ENCODE peak calls at places on chromosomes 13 and 19, in four cellular contexts. A is kidney epithelial cell, H is NCI-H1436 treated with DMSO at 0.1 percent for 48 hours, M is AG10803. L is an unnamed sample.

GRCh38 chr19:5031231-5032100 is 62.6 kb downstream of the KDM4B start:
- DNase-seq in A (peak), H (no peak), M (peak), L (no peak)

GRCh38 chr13:97116754-97117153 is 105.4 kb upstream of the MBNL2 start:
- DNase-seq in A (no peak), H (no peak), M (peak), L (no peak)

GRCh38 chr19:29672933-29673336 is 7.7 kb downstream of the PLEKHF1 start:
- DNase-seq in A (no peak), H (no peak), M (no peak), L (no peak)

GRCh38 chr19:3034194-3034844 is 5.2 kb upstream of the TLE2 start:
- DNase-seq in A (no peak), H (no peak), M (peak), L (no peak)

GRCh38 chr13:18964942-18965341 is 216.7 kb downstream of the TUBA3C start:
- DNase-seq in A (no peak), H (no peak), M (no peak), L (no peak)

GRCh38 chr13:113129921-113130750 is 7.5 kb downstream of the F10 start:
- DNase-seq in A (no peak), H (no peak), M (no peak), L (no peak)

GRCh38 chr19:41911889-41912731 is 16.1 kb downstream of the ERFL start:
- DNase-seq in A (no peak), H (no peak), M (no peak), L (no peak)

GRCh38 chr13:25137624-25137892 is 34.5 kb downstream of the AMER2 start:
- DNase-seq in A (no peak), H (no peak), M (no peak), L (no peak)

GRCh38 chr13:99847318-99847750 is 124.2 kb downstream of the ZIC5 start:
- DNase-seq in A (no peak), H (no peak), M (no peak), L (peak)

GRCh38 chr19:54420383-54421168 is 5.3 kb downstream of the TTYH1 start:
- DNase-seq in A (no peak), H (no peak), M (no peak), L (no peak)

GRCh38 chr19:5012688-5013457 is 44.0 kb downstream of the KDM4B start:
- DNase-seq in A (no peak), H (no peak), M (no peak), L (no peak)

GRCh38 chr13:43880451-43880850 is 747 bp downstream of the LACC1 start:
- DNase-seq in A (no peak), H (no peak), M (no peak), L (no peak)

GRCh38 chr19:14361824-14362223 is 19.4 kb upstream of the ADGRE5 start:
- DNase-seq in A (no peak), H (no peak), M (no peak), L (no peak)

GRCh38 chr13:82976499-82976898 is 905.8 kb downstream of the SLITRK1 start:
- DNase-seq in A (no peak), H (no peak), M (no peak), L (no peak)

GRCh38 chr19:35712910-35713845 is 4.6 kb upstream of the KMT2B start:
- DNase-seq in A (no peak), H (no peak), M (no peak), L (no peak)

GRCh38 chr19:48868196-48868886 is at the start of gene PLEKHA4:
- DNase-seq in A (no peak), H (no peak), M (peak), L (no peak)

GRCh38 chr13:99087954-99088491 is 110.2 kb upstream of the DOCK9 start:
- DNase-seq in A (no peak), H (peak), M (no peak), L (peak)

GRCh38 chr13:82115391-82115790 is 1766.9 kb downstream of the SLITRK1 start:
- DNase-seq in A (no peak), H (no peak), M (no peak), L (no peak)

GRCh38 chr19:39428309-39429112 is 7.2 kb downstream of the RPS16 start:
- DNase-seq in A (peak), H (no peak), M (peak), L (no peak)

GRCh38 chr13:112510002-112510780 is 77.8 kb downstream of the TUBGCP3 start:
- DNase-seq in A (peak), H (peak), M (peak), L (no peak)

GRCh38 chr13:42038661-42039456 is 9.6 kb upstream of the DGKH start:
- DNase-seq in A (no peak), H (no peak), M (peak), L (no peak)

GRCh38 chr19:7748756-7749155 is 1.4 kb upstream of the CD209 start:
- DNase-seq in A (no peak), H (no peak), M (no peak), L (no peak)

GRCh38 chr19:45969676-45970075 is 4.0 kb downstream of the NOVA2 start:
- DNase-seq in A (no peak), H (no peak), M (no peak), L (no peak)

GRCh38 chr13:80029170-80029569 is 311.8 kb downstream of the SPRY2 start:
- DNase-seq in A (no peak), H (no peak), M (no peak), L (no peak)

L was measured in NCI-H187 treated with DMSO at 0.1 percent for 48 hours.